ENCODE peak calls at places on chromosomes 5 and 9, in eight cellular contexts. R, U, Y, H, G, P, L and S are unnamed samples.

GRCh38 chr5:107957023-107957422 is 286.3 kb upstream of the EFNA5 start:
- DNase-seq in H (no peak), G (no peak), P (no peak), Y (no peak), L (no peak), U (no peak), R (no peak), S (no peak)

GRCh38 chr9:122797316-122798033 is 2.4 kb upstream of the OR1K1 start:
- DNase-seq in G (no peak), H (no peak), R (no peak), Y (no peak), U (no peak), P (no peak), L (peak; percentile 38), S (no peak)

GRCh38 chr5:91119941-91120850 is 262.9 kb downstream of the ARRDC3 start:
- DNase-seq in H (no peak), U (no peak), P (no peak), G (no peak), R (no peak), L (no peak), Y (no peak), S (no peak)

GRCh38 chr5:119313207-119313606 is 42.6 kb upstream of the TNFAIP8 start:
- DNase-seq in P (no peak), H (no peak), Y (no peak), G (no peak), L (no peak), U (no peak), R (no peak), S (no peak)

GRCh38 chr9:100379862-100380261 is 27.1 kb upstream of the TEX10 start:
- DNase-seq in R (no peak), U (peak; percentile 88), G (no peak), L (peak; percentile 72), H (no peak), Y (no peak), P (no peak), S (no peak)

GRCh38 chr5:179293276-179293675 is 52.0 kb downstream of the ADAMTS2 start:
- DNase-seq in Y (no peak), U (no peak), R (no peak), P (no peak), H (no peak), G (peak; percentile 9), L (peak; percentile 88), S (peak; percentile 4)

GRCh38 chr9:86508208-86508903 is 154.1 kb upstream of the TUT7 start:
- DNase-seq in L (no peak), P (no peak), G (no peak), R (no peak), H (no peak), Y (no peak), U (no peak), S (no peak)

GRCh38 chr5:107026098-107026497 is 644.6 kb downstream of the EFNA5 start:
- DNase-seq in G (no peak), L (no peak), Y (no peak), R (no peak), P (no peak), H (no peak), U (no peak), S (no peak)

GRCh38 chr5:129670944-129671343 is 77.0 kb upstream of the MINAR2 start:
- DNase-seq in L (peak; percentile 14), P (no peak), Y (no peak), G (no peak), U (peak; percentile 29), R (no peak), H (no peak), S (no peak)

GRCh38 chr5:1026700-1027621 is 18.4 kb downstream of the NKD2 start:
- DNase-seq in U (no peak), P (no peak), Y (no peak), H (no peak), R (no peak), L (no peak), G (no peak), S (no peak)

GRCh38 chr9:124239249-124240073 is 18.3 kb upstream of the NEK6 start:
- DNase-seq in U (no peak), G (no peak), P (no peak), R (no peak), L (no peak), H (no peak), Y (no peak), S (no peak)

GRCh38 chr9:35996358-35996970 is 38.5 kb upstream of the OR2S2 start:
- DNase-seq in U (peak; percentile 62), R (no peak), H (no peak), Y (no peak), L (peak; percentile 91), G (no peak), P (no peak), S (no peak)

GRCh38 chr9:7366121-7366520 is 433.5 kb downstream of the DMAC1 start:
- DNase-seq in H (no peak), L (no peak), U (no peak), R (no peak), P (no peak), Y (no peak), G (no peak), S (no peak)

GRCh38 chr5:132807163-132807838 is 5.8 kb upstream of the SOWAHA start:
- DNase-seq in L (no peak), U (no peak), G (no peak), R (no peak), Y (peak; percentile 40), H (no peak), P (no peak), S (peak; percentile 60)

GRCh38 chr5:98773464-98774191 is at the start of gene RGMB:
- DNase-seq in P (peak; percentile 99), Y (peak; percentile 97), R (peak; percentile 99), G (peak; percentile 97), U (peak; percentile 85), H (peak; percentile 86), L (peak; percentile 100), S (peak; percentile 99)

GRCh38 chr5:157747766-157748700 is 4.5 kb downstream of the LSM11 start:
- DNase-seq in U (no peak), L (peak; percentile 36), G (no peak), P (no peak), H (no peak), Y (no peak), R (no peak), S (no peak)

GRCh38 chr9:122016789-122017188 is 76.3 kb downstream of the TTLL11 start:
- DNase-seq in R (peak; percentile 67), P (no peak), L (no peak), Y (no peak), U (no peak), G (no peak), H (no peak), S (no peak)

GRCh38 chr5:81904861-81905260 is 67.0 kb upstream of the ATG10 start:
- DNase-seq in H (no peak), G (no peak), P (no peak), L (no peak), Y (no peak), R (no peak), U (no peak), S (no peak)

GRCh38 chr9:104991144-104991953 is 63.4 kb upstream of the ABCA1 start:
- DNase-seq in G (peak; percentile 92), R (peak; percentile 84), L (peak; percentile 94), P (peak; percentile 92), U (no peak), Y (peak; percentile 84), H (peak; percentile 71), S (peak; percentile 85)

GRCh38 chr9:35907732-35908483 is 1.4 kb upstream of the SPAAR start:
- DNase-seq in H (no peak), G (no peak), R (no peak), U (peak; percentile 97), Y (peak; percentile 77), P (peak; percentile 80), L (peak; percentile 87), S (no peak)

GRCh38 chr9:133205996-133206931 is 2.8 kb downstream of the OBP2B start:
- DNase-seq in H (no peak), U (no peak), R (no peak), Y (no peak), P (peak; percentile 36), L (no peak), G (no peak), S (no peak)

GRCh38 chr9:130765135-130766030 is 69.7 kb upstream of the ABL1 start:
- DNase-seq in Y (no peak), H (no peak), G (no peak), P (no peak), R (no peak), U (no peak), L (peak; percentile 43), S (no peak)

GRCh38 chr5:117829646-117830045 is 1158.7 kb downstream of the DTWD2 start:
- DNase-seq in U (no peak), G (no peak), R (no peak), L (no peak), Y (no peak), P (no peak), H (no peak), S (peak; percentile 59)

GRCh38 chr5:143118222-143118621 is 285.3 kb downstream of the NR3C1 start:
- DNase-seq in U (no peak), G (no peak), L (no peak), H (no peak), R (no peak), Y (no peak), P (no peak), S (no peak)

GRCh38 chr9:105681724-105682123 is 12.6 kb upstream of the TMEM38B start:
- DNase-seq in R (no peak), Y (no peak), G (no peak), H (no peak), U (no peak), P (no peak), L (peak; percentile 86), S (no peak)

GRCh38 chr5:53073349-53073748 is 36.2 kb downstream of the MOCS2 start:
- DNase-seq in L (peak; percentile 46), R (no peak), H (no peak), G (no peak), U (no peak), Y (no peak), P (no peak), S (no peak)

GRCh38 chr9:84173961-84174360 is 166.6 kb downstream of the SLC28A3 start:
- DNase-seq in P (no peak), R (no peak), L (no peak), Y (no peak), G (no peak), H (no peak), U (no peak), S (no peak)

GRCh38 chr5:150448353-150448752 is 1.2 kb downstream of the RPS14 start:
- DNase-seq in R (no peak), U (no peak), G (no peak), P (no peak), H (no peak), L (peak; percentile 24), Y (no peak), S (no peak)

GRCh38 chr9:127531676-127532075 is 80.4 kb downstream of the LRSAM1 start:
- DNase-seq in U (no peak), G (no peak), Y (no peak), R (no peak), P (no peak), H (no peak), L (no peak), S (no peak)